ENCODE peak calls at places on chromosome 4, in ten cellular contexts. Q is PC-9, D is thoracic aorta, V is OCI-LY7, M is IMR-90, G is pancreas, H is gastrocnemius medialis, B is lung, X is breast epithelium, P is right lobe of liver. C is an unnamed sample.
A peak's percentile ranks its signal among the peaks of the same experiment; 100 is the strongest.

GRCh38 chr4:189973646-189974045 is 33.0 kb downstream of the FRG1 start:
- DNase-seq in V (no peak), G (no peak), X (no peak), M (no peak), Q (no peak), B (no peak), P (no peak), D (no peak), H (no peak), C (no peak)

GRCh38 chr4:142407569-142407968 is 438.5 kb downstream of the INPP4B start:
- DNase-seq in V (no peak), B (no peak), G (no peak), H (no peak), X (no peak), D (no peak), P (no peak), Q (no peak), M (no peak), C (no peak)

GRCh38 chr4:183455431-183456145 is 11.2 kb downstream of the CDKN2AIP start:
- DNase-seq in Q (no peak), D (no peak), P (no peak), G (no peak), M (peak; percentile 30), B (no peak), H (no peak), X (no peak), V (no peak), C (no peak)

GRCh38 chr4:123406862-123407261 is 10.3 kb downstream of the SPRY1 start:
- DNase-seq in Q (no peak), B (no peak), M (no peak), V (no peak), X (no peak), H (peak; percentile 48), G (no peak), P (no peak), D (no peak), C (no peak)

GRCh38 chr4:80308466-80308822 is 27.1 kb upstream of the CFAP299 start:
- DNase-seq in D (no peak), G (no peak), M (no peak), V (no peak), H (no peak), Q (no peak), X (no peak), P (no peak), B (no peak), C (no peak)

GRCh38 chr4:103424853-103425252 is 226.7 kb upstream of the CENPE start:
- DNase-seq in M (no peak), B (no peak), P (peak; percentile 38), V (no peak), Q (peak; percentile 88), X (no peak), G (no peak), H (no peak), D (no peak), C (no peak)

GRCh38 chr4:6019316-6020263 is 1.4 kb upstream of the C4orf50 start:
- DNase-seq in B (peak; percentile 36), X (no peak), H (no peak), G (peak; percentile 24), Q (no peak), P (no peak), D (no peak), V (peak; percentile 52), M (peak; percentile 44), C (no peak)

GRCh38 chr4:54852061-54852460 is 194.3 kb downstream of the KIT start:
- DNase-seq in X (no peak), P (no peak), Q (no peak), D (no peak), H (no peak), B (no peak), M (no peak), G (no peak), V (no peak), C (no peak)

GRCh38 chr4:38889143-38889542 is 21.5 kb downstream of the FAM114A1 start:
- DNase-seq in V (no peak), P (no peak), H (no peak), G (no peak), Q (peak; percentile 83), D (no peak), M (peak; percentile 87), B (no peak), X (no peak), C (peak; percentile 33)

DNA sequence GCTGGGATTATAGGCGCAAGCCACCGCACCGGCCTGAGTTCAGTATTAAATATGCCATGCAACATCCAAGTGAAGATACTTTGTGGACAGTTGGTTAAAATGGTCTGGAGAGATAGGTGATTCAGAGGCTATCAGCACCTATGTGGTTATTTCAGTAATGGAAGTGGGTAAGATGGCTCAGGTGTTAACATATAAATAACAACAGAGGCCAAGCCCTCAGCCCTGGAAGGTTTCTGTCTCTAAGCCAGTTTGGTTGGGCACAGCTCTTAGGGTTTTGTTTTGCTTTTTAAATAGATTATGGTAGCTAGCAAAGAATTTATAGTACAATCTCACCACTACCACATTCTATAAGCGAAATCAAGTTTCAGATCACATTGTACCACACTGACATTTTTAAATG is 16.6 kb downstream of the FAM114A1 start:
- DNase-seq in Q (no peak), P (no peak), V (no peak), G (no peak), X (no peak), H (no peak), D (no peak), M (no peak), B (no peak), C (no peak)
- H3K36me3 ChIP-seq in Q (no peaks in the 10 kb centered on the region), P (peaks cover 4% of the 10 kb centered on the region), V (no peaks in the 10 kb centered on the region), G (no peaks in the 10 kb centered on the region), X (no peaks in the 10 kb centered on the region), H (no peaks in the 10 kb centered on the region), D (peaks cover 19% of the 10 kb centered on the region), M (peaks cover 38% of the 10 kb centered on the region), B (peaks cover 3% of the 10 kb centered on the region), C (peaks cover 14% of the 10 kb centered on the region)

DNA sequence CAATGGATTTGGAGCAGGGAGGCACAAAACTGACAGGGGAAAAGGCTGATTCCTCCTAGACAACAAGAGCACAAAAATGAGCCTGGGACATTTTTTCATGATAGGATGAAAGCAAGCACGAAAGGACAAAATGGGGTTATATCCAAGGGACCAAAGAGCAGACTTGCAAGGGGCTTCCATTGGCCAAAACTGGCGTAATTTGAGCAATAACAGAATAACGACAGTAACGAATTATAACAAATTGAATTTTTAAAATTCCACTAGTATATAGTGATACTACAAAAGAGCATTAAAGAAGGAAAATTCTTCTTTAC is 10.3 kb downstream of the SPP1 start:
- DNase-seq in P (no peak), Q (no peak), D (no peak), V (no peak), B (no peak), M (no peak), G (no peak), H (no peak), X (no peak), C (no peak)
- TF ChIP-seq CTCF in P (no peak), Q (peak; percentile 35), D (no peak), V (peak; percentile 17), B (no peak), M (no peak), G (no peak), H (no peak), X (no peak), C (no peak)

DNA sequence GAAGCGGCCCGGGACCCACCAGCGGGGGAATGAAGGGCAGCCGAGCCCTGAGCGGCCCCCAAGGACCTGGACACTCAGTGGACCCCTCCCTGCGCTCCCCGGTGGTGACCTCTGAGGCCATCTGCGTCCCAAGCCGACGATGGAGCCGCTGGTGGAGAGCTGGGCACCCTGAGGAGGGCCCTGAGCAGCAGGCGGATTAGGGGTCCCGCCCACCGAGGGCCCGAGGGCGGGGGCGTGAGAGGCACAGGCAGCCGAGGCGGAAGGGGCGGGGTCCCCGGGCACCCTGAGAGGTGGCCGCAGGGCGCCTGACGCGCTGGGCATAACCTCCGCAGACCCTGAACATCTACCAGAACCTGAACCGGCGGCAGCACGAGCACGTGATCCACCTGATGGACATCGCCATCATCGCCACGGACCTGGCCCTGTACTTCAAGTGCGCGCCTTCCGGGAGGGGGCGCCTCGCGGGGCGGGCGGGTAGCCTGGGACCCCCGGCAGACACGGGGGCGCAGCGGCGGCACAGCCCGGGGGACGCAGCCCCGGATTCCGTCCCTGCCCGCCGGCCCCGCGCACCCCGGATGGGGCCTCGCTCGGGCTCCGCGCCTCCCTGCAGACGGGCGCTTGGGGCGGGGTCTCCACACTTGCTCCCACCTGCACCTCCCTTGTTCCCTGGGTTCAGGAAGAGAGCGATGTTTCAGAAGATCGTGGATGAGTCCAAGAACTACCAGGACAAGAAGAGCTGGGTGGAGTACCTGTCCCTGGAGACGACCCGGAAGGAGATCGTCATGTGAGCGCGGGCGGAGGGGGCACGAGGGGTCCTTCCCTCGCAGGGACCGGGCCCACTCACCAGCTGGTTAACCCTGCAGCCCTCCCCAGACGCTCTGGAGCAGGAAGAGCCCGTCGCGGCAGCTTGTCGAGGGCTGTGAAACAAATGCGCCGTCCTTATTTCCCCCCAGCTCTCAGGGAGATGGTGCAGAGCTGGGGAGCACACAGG is 10.3 kb downstream of the ATP5ME start:
- DNase-seq in B (peak; percentile 65), V (no peak), X (no peak), M (no peak), P (peak; percentile 49), Q (no peak), G (peak; percentile 14), D (no peak), H (no peak), C (no peak)
- H3K4me3 ChIP-seq in B (peak overlapping the region; percentile 50), V (no peak overlapping the region), X (peak overlapping the region; percentile 80), M (peak overlapping the region; percentile 40), P (peak overlapping the region; percentile 56), Q (no peak overlapping the region), G (peak overlapping the region; percentile 55), D (peak overlapping the region; percentile 80), H (peak overlapping the region; percentile 38), C (peak overlapping the region; percentile 23)

GRCh38 chr4:119024102-119024501 is 111.5 kb upstream of the MYOZ2 start:
- DNase-seq in M (no peak), G (no peak), P (no peak), B (no peak), X (no peak), H (no peak), Q (no peak), V (no peak), D (no peak), C (no peak)
- H3K36me3 ChIP-seq in M (no peaks in the 10 kb centered on the region), G (no peaks in the 10 kb centered on the region), P (no peaks in the 10 kb centered on the region), B (no peaks in the 10 kb centered on the region), X (no peaks in the 10 kb centered on the region), H (no peaks in the 10 kb centered on the region), Q (no peaks in the 10 kb centered on the region), V (no peaks in the 10 kb centered on the region), D (peaks cover 7% of the 10 kb centered on the region), C (no peaks in the 10 kb centered on the region)

DNA sequence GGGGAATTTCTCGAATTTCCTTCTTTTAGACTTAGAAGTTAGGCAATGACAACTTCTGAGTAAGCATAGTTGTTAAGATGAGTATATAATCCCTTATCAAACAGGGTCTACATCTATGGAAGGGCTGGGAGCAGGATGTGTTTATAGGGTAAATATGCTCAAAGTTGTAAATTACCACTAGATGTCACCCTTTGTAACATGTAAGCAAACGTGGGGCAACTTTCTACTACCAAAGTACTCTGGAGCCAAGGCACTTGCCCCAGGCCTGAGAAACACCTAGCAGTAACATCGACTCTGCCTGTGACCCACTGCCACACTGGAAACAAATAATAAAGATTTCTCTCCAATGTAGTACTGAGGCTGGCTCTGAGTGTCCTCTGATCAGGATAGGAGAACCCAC is 444.6 kb downstream of the IQCM start:
- DNase-seq in H (no peak), Q (no peak), D (no peak), X (no peak), M (peak; percentile 63), V (peak; percentile 45), B (no peak), G (no peak), P (peak; percentile 19), C (peak; percentile 11)
- TF ChIP-seq CTCF in H (no peak), Q (peak; percentile 58), D (peak; percentile 15), X (no peak), M (peak; percentile 53), V (peak; percentile 74), B (no peak), G (no peak), P (peak; percentile 35), C (peak; percentile 46)

GRCh38 chr4:56857601-56858301 is 36.2 kb upstream of the SPINK2 start:
- DNase-seq in G (no peak), D (no peak), B (no peak), V (no peak), P (no peak), Q (no peak), M (no peak), X (no peak), H (no peak), C (no peak)
- H3K4me3 ChIP-seq in G (no peak overlapping the region), D (no peak overlapping the region), B (no peak overlapping the region), V (no peak overlapping the region), P (no peak overlapping the region), Q (no peak overlapping the region), M (no peak overlapping the region), X (no peak overlapping the region), H (no peak overlapping the region), C (no peak overlapping the region)